ENCODE peak calls at places on chromosomes 7 and 10, in nine cellular contexts. X is right atrium auricular region, R is PC-3, T is stomach, J is mesendoderm, M is fibroblast of lung, E is substantia nigra, Q is heart right ventricle, L is adrenal gland. H is an unnamed sample.

GRCh38 chr7:96167424-96167823 is 154.5 kb downstream of the SLC25A13 start:
- DNase-seq in X (no peak), R (no peak), T (no peak), J (no peak), M (no peak), E (no peak), Q (no peak), L (no peak), H (no peak)

GRCh38 chr7:17682586-17682985 is 257.7 kb downstream of the SNX13 start:
- DNase-seq in X (no peak), R (no peak), T (no peak), J (no peak), M (peak), E (no peak), Q (no peak), L (no peak), H (no peak)

GRCh38 chr7:30171753-30172447 is 37.1 kb downstream of the MTURN start:
- DNase-seq in X (no peak), R (peak), T (no peak), J (no peak), M (peak), E (no peak), Q (no peak), L (no peak), H (no peak)

GRCh38 chr7:2279873-2280272 is 34.4 kb downstream of the SNX8 start:
- DNase-seq in X (no peak), R (no peak), T (no peak), J (no peak), M (no peak), E (no peak), Q (no peak), L (no peak), H (no peak)

GRCh38 chr7:105680505-105681187 is 99.4 kb upstream of the EFCAB10 start:
- DNase-seq in X (peak), R (no peak), T (no peak), J (no peak), M (no peak), E (no peak), Q (peak), L (peak), H (no peak)

GRCh38 chr7:22726849-22727792 is at the start of gene IL6:
- DNase-seq in X (peak), R (peak), T (peak), J (peak), M (peak), E (no peak), Q (peak), L (peak), H (no peak)

GRCh38 chr7:142130282-142130681 is 18.8 kb downstream of the MGAM2 start:
- DNase-seq in X (no peak), R (peak), T (no peak), J (no peak), M (no peak), E (no peak), Q (no peak), L (no peak), H (no peak)

GRCh38 chr10:51602326-51602725 is 97.1 kb downstream of the CSTF2T start:
- DNase-seq in X (no peak), R (no peak), T (no peak), J (no peak), M (no peak), E (no peak), Q (no peak), L (peak), H (no peak)

GRCh38 chr10:133528845-133529575 is 1.8 kb downstream of the CYP2E1 start:
- DNase-seq in X (no peak), R (peak), T (peak), J (no peak), M (peak), E (no peak), Q (no peak), L (no peak), H (no peak)

GRCh38 chr10:49311562-49312236 is 12.7 kb downstream of the C10orf71 start:
- DNase-seq in X (no peak), R (no peak), T (no peak), J (no peak), M (no peak), E (no peak), Q (no peak), L (no peak), H (no peak)

GRCh38 chr7:36984710-36985308 is 260.5 kb upstream of the AOAH start:
- DNase-seq in X (no peak), R (no peak), T (no peak), J (no peak), M (no peak), E (no peak), Q (no peak), L (no peak), H (no peak)

GRCh38 chr7:37419496-37419895 is 29.2 kb downstream of the ELMO1 start:
- DNase-seq in X (no peak), R (no peak), T (no peak), J (no peak), M (no peak), E (no peak), Q (no peak), L (no peak), H (no peak)

GRCh38 chr10:131184503-131184902 is 127.0 kb downstream of the TCERG1L start:
- DNase-seq in X (no peak), R (no peak), T (no peak), J (no peak), M (no peak), E (no peak), Q (no peak), L (no peak), H (no peak)

GRCh38 chr10:90865400-90865799 is 6.4 kb upstream of the RPP30 start:
- DNase-seq in X (no peak), R (peak), T (no peak), J (no peak), M (peak), E (no peak), Q (no peak), L (no peak), H (no peak)

GRCh38 chr10:72340510-72340895 is 14.2 kb downstream of the DNAJB12 start:
- DNase-seq in X (no peak), R (peak), T (peak), J (peak), M (no peak), E (no peak), Q (peak), L (peak), H (no peak)

GRCh38 chr10:47403401-47404318 is 19.6 kb upstream of the ZNF488 start:
- DNase-seq in X (peak), R (no peak), T (no peak), J (peak), M (no peak), E (no peak), Q (no peak), L (no peak), H (peak)

GRCh38 chr10:58734116-58734515 is 221.4 kb downstream of the BICC1 start:
- DNase-seq in X (no peak), R (no peak), T (no peak), J (no peak), M (peak), E (no peak), Q (no peak), L (no peak), H (no peak)

GRCh38 chr7:122886357-122887081 is at the start of gene CADPS2:
- DNase-seq in X (peak), R (peak), T (peak), J (peak), M (peak), E (no peak), Q (peak), L (peak), H (no peak)

GRCh38 chr10:97321807-97322195 is 2.7 kb downstream of the FRAT1 start:
- DNase-seq in X (no peak), R (no peak), T (no peak), J (peak), M (no peak), E (no peak), Q (no peak), L (no peak), H (no peak)

GRCh38 chr7:97024209-97025129 is at the start of gene DLX5:
- DNase-seq in X (no peak), R (peak), T (no peak), J (peak), M (peak), E (no peak), Q (peak), L (peak), H (peak)

GRCh38 chr7:29609162-29610030 is 45.8 kb downstream of the PRR15 start:
- DNase-seq in X (no peak), R (peak), T (peak), J (peak), M (peak), E (no peak), Q (no peak), L (no peak), H (peak)

GRCh38 chr10:72316748-72317435 is 37.8 kb downstream of the DNAJB12 start:
- DNase-seq in X (no peak), R (no peak), T (peak), J (no peak), M (no peak), E (no peak), Q (peak), L (peak), H (no peak)

GRCh38 chr7:97801108-97801507 is 69.2 kb downstream of the TAC1 start:
- DNase-seq in X (no peak), R (no peak), T (no peak), J (no peak), M (no peak), E (no peak), Q (no peak), L (no peak), H (no peak)

GRCh38 chr10:77606751-77607150 is 30.9 kb downstream of the KCNMA1 start:
- DNase-seq in X (no peak), R (peak), T (no peak), J (peak), M (no peak), E (no peak), Q (no peak), L (no peak), H (no peak)

GRCh38 chr10:77604063-77604462 is 33.5 kb downstream of the KCNMA1 start:
- DNase-seq in X (no peak), R (no peak), T (no peak), J (no peak), M (no peak), E (no peak), Q (no peak), L (no peak), H (no peak)

GRCh38 chr10:77604941-77605351 is 32.7 kb downstream of the KCNMA1 start:
- DNase-seq in X (no peak), R (peak), T (no peak), J (no peak), M (no peak), E (no peak), Q (no peak), L (no peak), H (no peak)

GRCh38 chr10:77603529-77603927 is 34.1 kb downstream of the KCNMA1 start:
- DNase-seq in X (no peak), R (peak), T (peak), J (peak), M (no peak), E (no peak), Q (no peak), L (no peak), H (no peak)

DNA sequence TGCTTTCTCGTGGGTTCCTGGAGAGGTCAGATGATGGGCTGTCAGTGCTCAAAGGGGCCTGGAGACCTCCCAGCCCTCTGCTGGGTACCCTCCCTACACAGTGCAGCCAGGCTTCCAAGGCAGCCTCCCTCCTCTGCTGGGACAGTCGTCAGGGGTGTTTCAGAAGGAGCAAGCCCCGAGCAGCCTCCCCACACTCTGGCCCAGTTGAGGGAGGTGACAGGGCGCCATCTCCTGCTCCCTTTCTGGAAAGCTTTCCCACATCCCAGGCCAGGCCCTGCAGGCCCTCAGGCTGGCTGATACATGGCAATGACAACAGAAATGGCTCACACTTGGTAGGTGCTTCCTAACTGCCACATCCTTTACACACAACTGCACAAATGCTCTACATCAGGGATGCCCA is 32.1 kb downstream of the KCNMA1 start:
- DNase-seq in X (no peak), R (peak), T (no peak), J (peak), M (no peak), E (no peak), Q (no peak), L (no peak), H (no peak)
- H3K27ac ChIP-seq in X (no peak), R (no peak), T (no peak), J (no peak), M (no peak), E (no peak), Q (no peak), L (no peak), H (peak)

GRCh38 chr7:50589362-50589761 is 24.2 kb upstream of the DDC start:
- DNase-seq in X (no peak), R (no peak), T (no peak), J (no peak), M (no peak), E (no peak), Q (no peak), L (no peak), H (no peak)
- H3K27ac ChIP-seq in X (no peak), R (no peak), T (no peak), J (no peak), M (no peak), E (no peak), Q (no peak), L (no peak), H (no peak)

GRCh38 chr10:44974628-44975431 is 3.8 kb downstream of the DEPP1 start:
- DNase-seq in X (peak), R (peak), T (peak), J (peak), M (peak), E (no peak), Q (peak), L (peak), H (no peak)
- H3K27ac ChIP-seq in X (peak), R (peak), T (peak), J (peak), M (peak), E (peak), Q (peak), L (peak), H (peak)

GRCh38 chr7:92840309-92840708 is 3.9 kb upstream of the CDK6 start:
- DNase-seq in X (no peak), R (no peak), T (no peak), J (peak), M (no peak), E (no peak), Q (no peak), L (no peak), H (no peak)

GRCh38 chr7:92841192-92841591 is 4.8 kb upstream of the CDK6 start:
- DNase-seq in X (no peak), R (no peak), T (no peak), J (no peak), M (peak), E (no peak), Q (no peak), L (no peak), H (no peak)

GRCh38 chr7:92845736-92846135 is 9.4 kb upstream of the CDK6 start:
- DNase-seq in X (no peak), R (no peak), T (no peak), J (no peak), M (no peak), E (no peak), Q (no peak), L (no peak), H (no peak)

GRCh38 chr7:92843781-92844180 is 7.4 kb upstream of the CDK6 start:
- DNase-seq in X (no peak), R (no peak), T (no peak), J (no peak), M (no peak), E (no peak), Q (no peak), L (no peak), H (no peak)

GRCh38 chr7:92843034-92843760 is 6.8 kb upstream of the CDK6 start:
- DNase-seq in X (no peak), R (no peak), T (no peak), J (peak), M (peak), E (no peak), Q (no peak), L (no peak), H (no peak)
- H3K27ac ChIP-seq in X (no peak), R (no peak), T (no peak), J (no peak), M (no peak), E (no peak), Q (no peak), L (no peak), H (no peak)

H was measured in esophagus muscularis mucosa.